ENCODE peak calls at places on chromosomes 5 and 9, in five cellular contexts. E, I, M, W and T are unnamed samples.

GRCh38 chr5:27612161-27612560 is 573.8 kb upstream of the CDH9 start:
- DNase-seq in E (peak), I (no peak), M (no peak), W (no peak), T (no peak)

GRCh38 chr9:13865869-13866268 is 448.1 kb downstream of the NFIB start:
- DNase-seq in E (peak), I (no peak), M (no peak), W (no peak), T (no peak)

GRCh38 chr5:96193946-96194345 is 232.3 kb upstream of the ELL2 start:
- DNase-seq in E (no peak), I (no peak), M (no peak), W (no peak), T (no peak)

GRCh38 chr5:127290019-127290945 is at the start of gene MEGF10:
- DNase-seq in E (peak), I (no peak), M (peak), W (no peak), T (peak)

GRCh38 chr9:34659592-34660253 is 2.7 kb downstream of the CCL27 start:
- DNase-seq in E (no peak), I (no peak), M (no peak), W (no peak), T (no peak)

GRCh38 chr9:117679425-117679824 is 24.8 kb upstream of the TLR4 start:
- DNase-seq in E (no peak), I (no peak), M (no peak), W (no peak), T (no peak)

GRCh38 chr5:170854550-170854949 is 7.3 kb upstream of the RANBP17 start:
- DNase-seq in E (no peak), I (no peak), M (no peak), W (no peak), T (no peak)

GRCh38 chr5:91038180-91038808 is 344.8 kb downstream of the ARRDC3 start:
- DNase-seq in E (no peak), I (no peak), M (no peak), W (no peak), T (no peak)

GRCh38 chr5:178326054-178326715 is 93.6 kb upstream of the PHYKPL start:
- DNase-seq in E (no peak), I (no peak), M (no peak), W (no peak), T (peak)

GRCh38 chr5:79236970-79237734 is 1.2 kb downstream of the JMY start:
- DNase-seq in E (peak), I (no peak), M (peak), W (peak), T (peak)

GRCh38 chr9:129237804-129238203 is 59.7 kb upstream of the IER5L start:
- DNase-seq in E (no peak), I (no peak), M (no peak), W (no peak), T (no peak)

GRCh38 chr9:15849871-15850270 is 297.0 kb downstream of the CCDC171 start:
- DNase-seq in E (no peak), I (no peak), M (no peak), W (no peak), T (no peak)

GRCh38 chr9:94210616-94211603 is 48.2 kb upstream of the ZNF169 start:
- DNase-seq in E (no peak), I (no peak), M (no peak), W (no peak), T (no peak)

GRCh38 chr5:134177197-134178171 is 734 bp upstream of the SKP1 start:
- DNase-seq in E (peak), I (peak), M (peak), W (no peak), T (no peak)

GRCh38 chr5:321726-322251 is 275 bp downstream of the AHRR start:
- DNase-seq in E (no peak), I (no peak), M (no peak), W (no peak), T (no peak)

GRCh38 chr9:114288233-114289051 is 34.5 kb upstream of the ORM1 start:
- DNase-seq in E (peak), I (no peak), M (no peak), W (no peak), T (no peak)

GRCh38 chr5:82349651-82350050 is 71.5 kb upstream of the RPS23 start:
- DNase-seq in E (no peak), I (no peak), M (no peak), W (no peak), T (peak)

GRCh38 chr9:121674952-121675351 is 23.5 kb downstream of the DAB2IP start:
- DNase-seq in E (no peak), I (no peak), M (no peak), W (no peak), T (no peak)

GRCh38 chr5:151592855-151593408 is 1.8 kb upstream of the FAT2 start:
- DNase-seq in E (no peak), I (no peak), M (peak), W (no peak), T (no peak)

GRCh38 chr9:134170525-134171315 is 6.4 kb upstream of the RNU6ATAC start:
- DNase-seq in E (no peak), I (no peak), M (no peak), W (no peak), T (no peak)

GRCh38 chr5:19977069-19977468 is 10.9 kb downstream of the CDH18 start:
- DNase-seq in E (no peak), I (no peak), M (no peak), W (no peak), T (no peak)

GRCh38 chr9:17776735-17777134 is 197.9 kb downstream of the SH3GL2 start:
- DNase-seq in E (no peak), I (no peak), M (no peak), W (no peak), T (no peak)

GRCh38 chr5:138725153-138725884 is 27.9 kb upstream of the CTNNA1 start:
- DNase-seq in E (peak), I (peak), M (no peak), W (no peak), T (peak)

GRCh38 chr9:90600029-90600428 is 42.6 kb downstream of the DIRAS2 start:
- DNase-seq in E (no peak), I (no peak), M (no peak), W (no peak), T (no peak)

GRCh38 chr5:127988149-127988755 is 95.3 kb upstream of the SLC12A2 start:
- DNase-seq in E (peak), I (peak), M (no peak), W (no peak), T (no peak)

GRCh38 chr5:143775258-143775657 is 36.7 kb upstream of the HMHB1 start:
- DNase-seq in E (peak), I (no peak), M (no peak), W (no peak), T (no peak)

GRCh38 chr9:93308158-93308602 is 124.2 kb downstream of the WNK2 start:
- DNase-seq in E (no peak), I (no peak), M (no peak), W (no peak), T (no peak)

GRCh38 chr9:119458068-119458467 is 88.8 kb upstream of the BRINP1 start:
- DNase-seq in E (no peak), I (no peak), M (no peak), W (no peak), T (no peak)

GRCh38 chr5:154466671-154467070 is 11.4 kb downstream of the HAND1 start:
- DNase-seq in E (no peak), I (no peak), M (no peak), W (no peak), T (no peak)

GRCh38 chr9:2480255-2480837 is 141.2 kb upstream of the VLDLR start:
- DNase-seq in E (no peak), I (no peak), M (no peak), W (no peak), T (no peak)

GRCh38 chr5:54013556-54014157 is 296.7 kb downstream of the ARL15 start:
- DNase-seq in E (peak), I (peak), M (no peak), W (no peak), T (no peak)

GRCh38 chr9:88651682-88652633 is 117.0 kb downstream of the NXNL2 start:
- DNase-seq in E (peak), I (peak), M (no peak), W (no peak), T (peak)

GRCh38 chr5:35285011-35285410 is 54.7 kb upstream of the PRLR start:
- DNase-seq in E (peak), I (no peak), M (no peak), W (no peak), T (no peak)

GRCh38 chr5:142783601-142784291 is 13.6 kb downstream of the ARHGAP26 start:
- DNase-seq in E (peak), I (no peak), M (no peak), W (no peak), T (peak)

GRCh38 chr9:34158362-34158869 is 20.4 kb upstream of the UBAP1 start:
- DNase-seq in E (peak), I (peak), M (no peak), W (no peak), T (no peak)

GRCh38 chr9:124906966-124907365 is 33.9 kb downstream of the GOLGA1 start:
- DNase-seq in E (peak), I (no peak), M (no peak), W (no peak), T (no peak)